ENCODE peak calls at places on chromosomes 11 and 22, in six cellular contexts. One of them, this sample, is unnamed. For H3K27me3, the result is how much of the 10 kb centered on the place peaks cover.

GRCh38 chr11:121032546-121032945 is 8.6 kb downstream of the TBCEL start:
- DNase-seq in BE2C: no peak
- DNase-seq in HCT116: no peak
- DNase-seq in heart right ventricle: no peak
- DNase-seq in astrocyte: no peak
- DNase-seq in upper lobe of right lung: no peak
- DNase-seq in this sample: no peak

GRCh38 chr11:58774164-58774593 is 42.4 kb upstream of the GLYAT start:
- DNase-seq in HCT116: no peak
- DNase-seq in upper lobe of right lung: no peak
- DNase-seq in BE2C: no peak
- DNase-seq in astrocyte: no peak
- DNase-seq in heart right ventricle: no peak
- DNase-seq in this sample: no peak

GRCh38 chr11:12800032-12800671 is 125.9 kb downstream of the TEAD1 start:
- DNase-seq in BE2C: no peak
- DNase-seq in HCT116: peak
- DNase-seq in astrocyte: peak
- DNase-seq in upper lobe of right lung: no peak
- DNase-seq in heart right ventricle: no peak
- DNase-seq in this sample: no peak

GRCh38 chr11:131486100-131486499 is 115.7 kb downstream of the NTM start:
- DNase-seq in heart right ventricle: no peak
- DNase-seq in astrocyte: peak
- DNase-seq in HCT116: no peak
- DNase-seq in BE2C: no peak
- DNase-seq in upper lobe of right lung: no peak
- DNase-seq in this sample: no peak

GRCh38 chr11:93051181-93051580 is 81.7 kb downstream of the MTNR1B start:
- DNase-seq in upper lobe of right lung: no peak
- DNase-seq in astrocyte: peak
- DNase-seq in BE2C: no peak
- DNase-seq in HCT116: no peak
- DNase-seq in heart right ventricle: no peak
- DNase-seq in this sample: no peak

GRCh38 chr22:49201046-49201970 is 626.4 kb downstream of the BRD1 start:
- DNase-seq in HCT116: no peak
- DNase-seq in upper lobe of right lung: peak
- DNase-seq in BE2C: no peak
- DNase-seq in heart right ventricle: no peak
- DNase-seq in astrocyte: no peak
- DNase-seq in this sample: no peak

GRCh38 chr11:65311197-65311631 is 3.5 kb upstream of the CDC42EP2 start:
- DNase-seq in BE2C: no peak
- DNase-seq in astrocyte: no peak
- DNase-seq in heart right ventricle: peak
- DNase-seq in upper lobe of right lung: peak
- DNase-seq in HCT116: no peak
- DNase-seq in this sample: no peak

GRCh38 chr11:65454696-65455456 is 32.3 kb downstream of the NEAT1 start:
- DNase-seq in astrocyte: no peak
- DNase-seq in heart right ventricle: peak
- DNase-seq in HCT116: peak
- DNase-seq in BE2C: peak
- DNase-seq in upper lobe of right lung: peak
- DNase-seq in this sample: peak

GRCh38 chr11:87398913-87399312 is 361.2 kb downstream of the TMEM135 start:
- DNase-seq in astrocyte: no peak
- DNase-seq in HCT116: no peak
- DNase-seq in heart right ventricle: no peak
- DNase-seq in BE2C: no peak
- DNase-seq in upper lobe of right lung: no peak
- DNase-seq in this sample: no peak

GRCh38 chr11:67406969-67407699 is 3.3 kb downstream of the TBC1D10C start:
- DNase-seq in astrocyte: no peak
- DNase-seq in HCT116: no peak
- DNase-seq in heart right ventricle: no peak
- DNase-seq in BE2C: no peak
- DNase-seq in upper lobe of right lung: no peak
- DNase-seq in this sample: no peak

GRCh38 chr11:269146-269890 is 8.9 kb upstream of the NLRP6 start:
- DNase-seq in upper lobe of right lung: no peak
- DNase-seq in BE2C: no peak
- DNase-seq in astrocyte: no peak
- DNase-seq in heart right ventricle: no peak
- DNase-seq in HCT116: no peak
- DNase-seq in this sample: no peak

GRCh38 chr22:38267086-38267485 is 5.7 kb downstream of the TMEM184B start:
- DNase-seq in BE2C: no peak
- DNase-seq in heart right ventricle: peak
- DNase-seq in HCT116: no peak
- DNase-seq in upper lobe of right lung: no peak
- DNase-seq in astrocyte: peak
- DNase-seq in this sample: no peak

GRCh38 chr11:76510060-76511047 is 65.5 kb downstream of the EMSY start:
- DNase-seq in astrocyte: peak
- DNase-seq in BE2C: no peak
- DNase-seq in heart right ventricle: no peak
- DNase-seq in HCT116: no peak
- DNase-seq in upper lobe of right lung: no peak
- DNase-seq in this sample: peak

GRCh38 chr11:31414338-31414737 is 44.7 kb downstream of the DNAJC24 start:
- DNase-seq in heart right ventricle: no peak
- DNase-seq in HCT116: no peak
- DNase-seq in astrocyte: no peak
- DNase-seq in upper lobe of right lung: no peak
- DNase-seq in BE2C: no peak
- DNase-seq in this sample: no peak

DNA sequence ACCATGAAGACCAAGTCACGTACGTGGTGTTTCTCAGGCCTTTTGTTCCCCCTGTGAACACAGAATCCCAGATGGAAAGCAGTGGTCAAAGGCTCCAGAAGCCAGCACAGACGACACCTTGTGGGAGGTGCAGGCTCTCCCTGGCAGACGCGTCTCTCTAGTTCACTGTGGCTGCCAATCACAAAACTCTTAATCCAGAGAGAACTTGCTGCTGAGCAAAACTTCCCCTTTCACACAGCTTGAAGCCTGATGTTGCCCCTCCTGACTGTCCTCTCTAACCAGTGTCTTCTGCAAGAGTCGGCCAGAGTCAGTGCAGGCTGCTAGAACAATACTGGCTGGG is 67.1 kb downstream of the PIWIL3 start:
- DNase-seq in upper lobe of right lung: no peak
- DNase-seq in heart right ventricle: no peak
- DNase-seq in HCT116: peak
- DNase-seq in BE2C: no peak
- DNase-seq in astrocyte: no peak
- DNase-seq in this sample: no peak
- TF ChIP-seq CTCF in upper lobe of right lung: no peak
- TF ChIP-seq CTCF in heart right ventricle: no peak
- TF ChIP-seq CTCF in HCT116: no peak
- TF ChIP-seq CTCF in BE2C: no peak
- TF ChIP-seq CTCF in astrocyte: no peak
- TF ChIP-seq CTCF in this sample: no peak

GRCh38 chr11:17012712-17013547 is 1.3 kb downstream of the PLEKHA7 start:
- DNase-seq in heart right ventricle: peak
- DNase-seq in BE2C: no peak
- DNase-seq in upper lobe of right lung: peak
- DNase-seq in astrocyte: peak
- DNase-seq in HCT116: peak
- DNase-seq in this sample: no peak

GRCh38 chr11:17015639-17016125 is 1.5 kb upstream of the PLEKHA7 start:
- DNase-seq in astrocyte: no peak
- DNase-seq in HCT116: no peak
- DNase-seq in heart right ventricle: no peak
- DNase-seq in BE2C: no peak
- DNase-seq in upper lobe of right lung: no peak
- DNase-seq in this sample: no peak

GRCh38 chr11:17014774-17015638 is 792 bp upstream of the PLEKHA7 start:
- DNase-seq in BE2C: peak
- DNase-seq in upper lobe of right lung: no peak
- DNase-seq in HCT116: peak
- DNase-seq in astrocyte: peak
- DNase-seq in heart right ventricle: no peak
- DNase-seq in this sample: no peak

GRCh38 chr11:17013548-17014320 is 480 bp downstream of the PLEKHA7 start:
- DNase-seq in astrocyte: no peak
- DNase-seq in HCT116: no peak
- DNase-seq in BE2C: no peak
- DNase-seq in heart right ventricle: peak
- DNase-seq in upper lobe of right lung: peak
- DNase-seq in this sample: no peak

GRCh38 chr11:17014321-17014773 is at the start of gene PLEKHA7:
- DNase-seq in HCT116: no peak
- DNase-seq in BE2C: peak
- DNase-seq in astrocyte: no peak
- DNase-seq in heart right ventricle: no peak
- DNase-seq in upper lobe of right lung: peak
- DNase-seq in this sample: no peak
- H3K4me3 ChIP-seq in HCT116: peak
- H3K4me3 ChIP-seq in BE2C: peak
- H3K4me3 ChIP-seq in astrocyte: peak
- H3K4me3 ChIP-seq in heart right ventricle: peak
- H3K4me3 ChIP-seq in upper lobe of right lung: peak
- H3K4me3 ChIP-seq in this sample: peak

GRCh38 chr11:114195981-114196731 is 100.0 kb upstream of the NNMT start:
- DNase-seq in heart right ventricle: no peak
- DNase-seq in astrocyte: no peak
- DNase-seq in BE2C: no peak
- DNase-seq in upper lobe of right lung: no peak
- DNase-seq in HCT116: no peak
- DNase-seq in this sample: no peak
- H3K27me3 ChIP-seq in heart right ventricle: under half
- H3K27me3 ChIP-seq in astrocyte: under half
- H3K27me3 ChIP-seq in BE2C: under half
- H3K27me3 ChIP-seq in upper lobe of right lung: under half
- H3K27me3 ChIP-seq in HCT116: under half
- H3K27me3 ChIP-seq in this sample: under half

DNA sequence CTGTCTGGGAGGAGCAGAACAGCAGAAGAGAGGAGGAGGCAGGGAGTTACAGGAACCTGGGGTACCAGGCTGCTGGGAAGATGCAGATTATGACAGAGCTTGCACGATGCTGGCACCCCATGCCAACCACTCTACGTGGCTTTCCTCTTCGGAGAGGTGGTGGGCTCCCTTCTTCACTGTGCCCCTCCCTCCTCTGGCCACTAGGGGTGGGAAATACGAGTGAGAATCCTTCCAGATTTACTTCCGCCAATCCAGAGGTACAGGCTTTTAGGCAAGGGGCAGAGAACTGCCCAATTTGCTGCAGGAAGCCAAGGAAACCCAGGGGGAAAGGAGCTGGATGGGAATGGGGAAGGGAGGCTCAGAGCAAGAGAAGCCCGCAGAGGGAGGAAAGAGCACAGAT is 12.3 kb downstream of the HYOU1 start:
- DNase-seq in HCT116: no peak
- DNase-seq in astrocyte: no peak
- DNase-seq in BE2C: no peak
- DNase-seq in heart right ventricle: no peak
- DNase-seq in upper lobe of right lung: no peak
- DNase-seq in this sample: no peak
- TF ChIP-seq CTCF in HCT116: no peak
- TF ChIP-seq CTCF in astrocyte: no peak
- TF ChIP-seq CTCF in BE2C: peak
- TF ChIP-seq CTCF in heart right ventricle: no peak
- TF ChIP-seq CTCF in upper lobe of right lung: no peak
- TF ChIP-seq CTCF in this sample: peak

DNA sequence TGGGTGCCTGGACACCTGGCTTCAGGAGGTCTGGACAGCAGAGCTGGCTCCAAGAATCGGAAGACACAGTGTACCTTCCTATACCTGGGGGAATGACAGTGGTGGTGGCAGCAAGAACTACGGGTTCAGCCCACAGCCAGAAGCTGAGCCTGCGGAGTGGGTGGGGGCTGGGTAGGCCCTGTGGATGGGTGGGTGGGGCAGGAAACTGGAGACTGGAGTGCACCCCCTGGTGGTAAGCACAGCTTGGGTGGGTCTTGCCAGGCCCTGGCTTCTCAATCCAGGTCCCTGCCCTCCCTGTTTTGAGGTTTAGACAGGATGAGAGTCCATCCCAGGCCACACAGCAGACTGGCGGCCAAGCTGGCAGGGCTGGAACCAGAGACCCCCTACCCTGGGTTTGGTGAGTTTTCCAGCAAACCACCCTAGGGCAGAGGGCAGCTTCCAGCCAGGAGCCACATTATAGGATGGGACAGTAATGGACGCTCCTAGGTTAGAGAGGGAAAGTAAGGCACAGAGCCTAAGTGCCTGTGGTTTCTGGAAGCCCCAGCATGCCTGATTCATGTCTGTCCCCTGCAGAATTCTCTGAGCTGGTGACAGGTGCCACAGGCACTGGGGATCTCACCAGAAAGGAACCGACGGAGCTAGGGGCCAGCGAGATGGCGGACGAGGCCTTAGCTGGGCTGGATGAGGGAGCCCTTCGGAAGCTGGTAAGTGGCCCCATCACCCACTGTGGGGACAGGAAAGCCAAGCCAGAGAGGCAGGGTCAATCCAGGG is 1.7 kb downstream of the SMTN start:
- DNase-seq in heart right ventricle: peak
- DNase-seq in astrocyte: no peak
- DNase-seq in HCT116: peak
- DNase-seq in BE2C: peak
- DNase-seq in upper lobe of right lung: no peak
- DNase-seq in this sample: no peak
- H3K4me3 ChIP-seq in heart right ventricle: peak
- H3K4me3 ChIP-seq in astrocyte: peak
- H3K4me3 ChIP-seq in HCT116: peak
- H3K4me3 ChIP-seq in BE2C: no peak
- H3K4me3 ChIP-seq in upper lobe of right lung: peak
- H3K4me3 ChIP-seq in this sample: peak

GRCh38 chr11:75421035-75421602 is 11.9 kb downstream of the KLHL35 start:
- DNase-seq in heart right ventricle: no peak
- DNase-seq in upper lobe of right lung: no peak
- DNase-seq in HCT116: no peak
- DNase-seq in astrocyte: no peak
- DNase-seq in BE2C: no peak
- DNase-seq in this sample: no peak

GRCh38 chr11:75421902-75422247 is 11.1 kb downstream of the KLHL35 start:
- DNase-seq in astrocyte: no peak
- DNase-seq in heart right ventricle: no peak
- DNase-seq in upper lobe of right lung: no peak
- DNase-seq in BE2C: no peak
- DNase-seq in HCT116: no peak
- DNase-seq in this sample: no peak

GRCh38 chr11:75422248-75423231 is 10.5 kb downstream of the KLHL35 start:
- DNase-seq in heart right ventricle: no peak
- DNase-seq in HCT116: no peak
- DNase-seq in astrocyte: no peak
- DNase-seq in BE2C: no peak
- DNase-seq in upper lobe of right lung: peak
- DNase-seq in this sample: no peak

GRCh38 chr11:75423721-75424120 is 9.3 kb downstream of the KLHL35 start:
- DNase-seq in BE2C: no peak
- DNase-seq in HCT116: no peak
- DNase-seq in heart right ventricle: no peak
- DNase-seq in upper lobe of right lung: no peak
- DNase-seq in astrocyte: no peak
- DNase-seq in this sample: no peak

GRCh38 chr11:75420224-75421034 is 12.6 kb downstream of the KLHL35 start:
- DNase-seq in heart right ventricle: no peak
- DNase-seq in BE2C: no peak
- DNase-seq in astrocyte: no peak
- DNase-seq in upper lobe of right lung: no peak
- DNase-seq in HCT116: no peak
- DNase-seq in this sample: no peak
- H3K27me3 ChIP-seq in heart right ventricle: under half
- H3K27me3 ChIP-seq in BE2C: under half
- H3K27me3 ChIP-seq in astrocyte: under half
- H3K27me3 ChIP-seq in upper lobe of right lung: under half
- H3K27me3 ChIP-seq in HCT116: under half
- H3K27me3 ChIP-seq in this sample: under half